ENCODE peak calls at places on chromosomes 6 and 20, in six cellular contexts. X is foreskin keratinocyte; A is activated naive CD4-positive, alpha-beta T cell treated with anti-CD3 and anti-CD28 coated beads, Interleukin-2, amount 50 U/mL, for 72 hours; C is stimulated activated memory B cell treated with anti-CD40 and anti-IgM and Interleukin-4, amounts not matched to agents 10 μg/mL and 1 μg/mL and 100 μg/mL, for 72 hours; R is lower lobe of right lung; H is RWPE2. F is an unnamed sample.

GRCh38 chr6:38153946-38154345 is 334.4 kb downstream of the ZFAND3 start:
- ATAC-seq in H (no peak), X (no peak), C (no peak), A (no peak), R (no peak), F (no peak)

GRCh38 chr6:27726620-27727023 is 185.6 kb downstream of the OR2B2 start:
- ATAC-seq in C (no peak), A (no peak), X (peak), H (peak), R (no peak), F (no peak)

GRCh38 chr6:123529058-123529457 is 107.7 kb downstream of the TRDN start:
- ATAC-seq in A (no peak), C (no peak), H (no peak), R (no peak), X (no peak), F (no peak)

GRCh38 chr6:95576621-95577316 is 566 bp upstream of the MANEA start:
- ATAC-seq in A (peak), X (peak), R (peak), H (no peak), C (no peak), F (peak)

GRCh38 chr6:43992126-43992663 is 135.1 kb downstream of the MRPL14 start:
- ATAC-seq in A (no peak), C (no peak), X (no peak), R (no peak), H (no peak), F (no peak)

GRCh38 chr6:115137910-115138309 is 795.1 kb upstream of the HS3ST5 start:
- ATAC-seq in X (no peak), A (no peak), H (no peak), R (no peak), C (peak), F (no peak)

GRCh38 chr20:43490038-43490437 is 17.5 kb upstream of the L3MBTL1 start:
- ATAC-seq in C (no peak), H (no peak), X (no peak), R (no peak), A (no peak), F (no peak)

GRCh38 chr6:88958842-88959241 is 4.6 kb downstream of the RNGTT start:
- ATAC-seq in R (no peak), H (no peak), X (no peak), A (no peak), C (no peak), F (no peak)

GRCh38 chr6:53937461-53937860 is 142.7 kb downstream of the LRRC1 start:
- ATAC-seq in A (no peak), X (no peak), R (no peak), H (no peak), C (no peak), F (no peak)

GRCh38 chr20:41669708-41670263 is 51.6 kb upstream of the CHD6 start:
- ATAC-seq in C (no peak), A (no peak), X (peak), R (no peak), H (peak), F (no peak)

GRCh38 chr6:659716-660581 is 3.0 kb upstream of the HUS1B start:
- ATAC-seq in R (no peak), C (no peak), X (no peak), A (peak), H (no peak), F (no peak)

GRCh38 chr6:109892451-109893435 is 85.4 kb upstream of the GPR6 start:
- ATAC-seq in R (peak), H (peak), C (no peak), A (no peak), X (peak), F (peak)

GRCh38 chr20:23349338-23350006 is 1.1 kb upstream of the NXT1 start:
- ATAC-seq in C (peak), X (no peak), R (peak), A (no peak), H (peak), F (no peak)

GRCh38 chr6:13027200-13027599 is 301.1 kb downstream of the TBC1D7 start:
- ATAC-seq in H (no peak), C (no peak), R (no peak), A (no peak), X (no peak), F (no peak)

GRCh38 chr20:35883341-35883777 is 70.9 kb downstream of the SCAND1 start:
- ATAC-seq in X (no peak), A (no peak), C (no peak), R (no peak), H (no peak), F (no peak)

GRCh38 chr6:3231213-3232016 is 4.0 kb upstream of the TUBB2B start:
- ATAC-seq in R (peak), A (no peak), X (peak), C (no peak), H (peak), F (no peak)

GRCh38 chr20:38094968-38095689 is 61.6 kb downstream of the RPRD1B start:
- ATAC-seq in C (peak), R (peak), X (no peak), A (no peak), H (peak), F (no peak)